ENCODE peak calls at places on chromosomes 13 and 19, in nine cellular contexts. Z is Panc1; F is cardiac fibroblast; O is GM23338; X is occipital lobe; U is stimulated activated CD4-positive, alpha-beta T cell treated with anti-CD3 and anti-CD28 coated beads, Interleukin-2, amount 100 ng/mL, for 24 hours; Y is NCI-H2081; Q is naive B cell; J is T follicular helper cell. C is an unnamed sample.

GRCh38 chr13:54637377-54637776 is 1608.8 kb downstream of the OLFM4 start:
- DNase-seq in Z (no peak), F (peak; percentile 13), O (peak; percentile 60), X (no peak), U (no peak), Y (no peak), Q (no peak), J (no peak), C (no peak)

GRCh38 chr13:28297341-28297740 is 159.0 kb downstream of the PAN3 start:
- DNase-seq in Z (no peak), F (no peak), O (peak; percentile 80), X (no peak), U (no peak), Y (no peak), Q (no peak), J (no peak), C (no peak)

GRCh38 chr13:24261566-24261965 is 47.8 kb upstream of the C1QTNF9 start:
- DNase-seq in Z (no peak), F (no peak), O (no peak), X (no peak), U (no peak), Y (no peak), Q (no peak), J (peak; percentile 16), C (no peak)

GRCh38 chr19:41999071-41999877 is 5.2 kb upstream of the ATP1A3 start:
- DNase-seq in Z (no peak), F (no peak), O (peak; percentile 80), X (no peak), U (no peak), Y (no peak), Q (no peak), J (no peak), C (no peak)

GRCh38 chr19:16263115-16263839 is 61.3 kb upstream of the KLF2 start:
- DNase-seq in Z (no peak), F (no peak), O (no peak), X (no peak), U (no peak), Y (no peak), Q (peak; percentile 76), J (no peak), C (no peak)

GRCh38 chr13:79765331-79765730 is 284.4 kb downstream of the NDFIP2 start:
- DNase-seq in Z (no peak), F (no peak), O (no peak), X (no peak), U (no peak), Y (no peak), Q (no peak), J (no peak), C (no peak)

GRCh38 chr13:24131749-24132148 is 28.8 kb upstream of the SPATA13 start:
- DNase-seq in Z (no peak), F (peak; percentile 18), O (no peak), X (no peak), U (no peak), Y (no peak), Q (no peak), J (no peak), C (no peak)

GRCh38 chr19:35828694-35829301 is 16.2 kb upstream of the PRODH2 start:
- DNase-seq in Z (no peak), F (peak; percentile 66), O (peak; percentile 93), X (no peak), U (peak; percentile 57), Y (no peak), Q (peak; percentile 14), J (peak; percentile 26), C (no peak)

GRCh38 chr19:47098608-47099007 is 15.0 kb downstream of the ZC3H4 start:
- DNase-seq in Z (no peak), F (no peak), O (no peak), X (no peak), U (no peak), Y (no peak), Q (no peak), J (no peak), C (no peak)

GRCh38 chr19:33815410-33816340 is 19.0 kb downstream of the KCTD15 start:
- DNase-seq in Z (no peak), F (peak; percentile 41), O (no peak), X (no peak), U (no peak), Y (no peak), Q (no peak), J (no peak), C (no peak)

GRCh38 chr19:27906081-27906480 is 1306.9 kb downstream of the UQCRFS1 start:
- DNase-seq in Z (no peak), F (no peak), O (no peak), X (peak; percentile 44), U (no peak), Y (no peak), Q (no peak), J (no peak), C (no peak)

GRCh38 chr13:35787937-35788336 is 311.4 kb upstream of the MAB21L1 start:
- DNase-seq in Z (no peak), F (no peak), O (peak; percentile 29), X (no peak), U (no peak), Y (no peak), Q (no peak), J (no peak), C (no peak)

GRCh38 chr19:4877753-4878490 is 10.5 kb upstream of the PLIN3 start:
- DNase-seq in Z (no peak), F (no peak), O (peak; percentile 27), X (peak; percentile 86), U (no peak), Y (no peak), Q (no peak), J (no peak), C (peak; percentile 39)

GRCh38 chr13:50123862-50124535 is 108.8 kb downstream of the KCNRG start:
- DNase-seq in Z (no peak), F (peak; percentile 95), O (peak; percentile 89), X (peak; percentile 80), U (peak; percentile 73), Y (peak; percentile 94), Q (peak; percentile 58), J (peak; percentile 72), C (peak; percentile 91)

GRCh38 chr19:45187421-45188100 is 9.0 kb downstream of the BLOC1S3 start:
- DNase-seq in Z (no peak), F (no peak), O (peak; percentile 93), X (no peak), U (no peak), Y (peak; percentile 60), Q (peak; percentile 57), J (no peak), C (peak; percentile 20)

GRCh38 chr13:67410645-67411044 is 180.5 kb upstream of the PCDH9 start:
- DNase-seq in Z (no peak), F (no peak), O (peak; percentile 2), X (no peak), U (no peak), Y (no peak), Q (no peak), J (no peak), C (no peak)

GRCh38 chr19:5968431-5969373 is 9.2 kb downstream of the RANBP3 start:
- DNase-seq in Z (no peak), F (no peak), O (peak; percentile 72), X (no peak), U (no peak), Y (no peak), Q (no peak), J (no peak), C (no peak)

GRCh38 chr19:18460313-18460712 is 22.4 kb upstream of the ISYNA1 start:
- DNase-seq in Z (no peak), F (peak; percentile 84), O (no peak), X (no peak), U (no peak), Y (no peak), Q (no peak), J (no peak), C (no peak)

GRCh38 chr19:58547323-58548312 is 3.8 kb downstream of the TRIM28 start:
- DNase-seq in Z (no peak), F (no peak), O (no peak), X (no peak), U (peak; percentile 19), Y (no peak), Q (no peak), J (no peak), C (no peak)

GRCh38 chr19:12478234-12478941 is 6.2 kb downstream of the ZNF709 start:
- DNase-seq in Z (no peak), F (no peak), O (peak; percentile 11), X (no peak), U (no peak), Y (peak; percentile 11), Q (no peak), J (no peak), C (no peak)

GRCh38 chr19:6531163-6531955 is 533 bp downstream of the TNFSF9 start:
- DNase-seq in Z (no peak), F (no peak), O (no peak), X (no peak), U (no peak), Y (no peak), Q (no peak), J (no peak), C (no peak)

GRCh38 chr19:12137541-12137940 is 2.6 kb downstream of the ZNF20 start:
- DNase-seq in Z (no peak), F (no peak), O (peak; percentile 73), X (no peak), U (peak; percentile 44), Y (no peak), Q (peak; percentile 43), J (peak; percentile 14), C (no peak)

GRCh38 chr19:16051254-16052025 is 24.9 kb upstream of the TPM4 start:
- DNase-seq in Z (no peak), F (peak; percentile 56), O (no peak), X (no peak), U (peak; percentile 43), Y (no peak), Q (peak; percentile 29), J (peak; percentile 16), C (no peak)

GRCh38 chr19:38250821-38251563 is 5.2 kb downstream of the PPP1R14A start:
- DNase-seq in Z (no peak), F (peak; percentile 29), O (peak; percentile 41), X (peak; percentile 40), U (no peak), Y (no peak), Q (no peak), J (no peak), C (no peak)

GRCh38 chr13:73364706-73365105 is 305.9 kb downstream of the KLF5 start:
- DNase-seq in Z (no peak), F (no peak), O (no peak), X (no peak), U (no peak), Y (no peak), Q (no peak), J (no peak), C (no peak)

GRCh38 chr19:1158885-1159448 is 15.1 kb downstream of the SBNO2 start:
- DNase-seq in Z (no peak), F (no peak), O (no peak), X (no peak), U (no peak), Y (no peak), Q (no peak), J (no peak), C (no peak)

GRCh38 chr13:43319617-43320444 is 296.4 kb downstream of the DNAJC15 start:
- DNase-seq in Z (no peak), F (no peak), O (peak; percentile 67), X (no peak), U (no peak), Y (no peak), Q (no peak), J (no peak), C (no peak)

GRCh38 chr19:3725640-3726310 is 17.6 kb downstream of the TJP3 start:
- DNase-seq in Z (no peak), F (no peak), O (peak; percentile 86), X (no peak), U (no peak), Y (peak; percentile 60), Q (no peak), J (no peak), C (no peak)

GRCh38 chr13:50921706-50922105 is 12.1 kb downstream of the RNASEH2B start:
- DNase-seq in Z (no peak), F (no peak), O (no peak), X (no peak), U (no peak), Y (no peak), Q (no peak), J (no peak), C (no peak)

GRCh38 chr19:5934779-5935472 is 20.9 kb downstream of the CAPS start:
- DNase-seq in Z (no peak), F (peak; percentile 42), O (no peak), X (no peak), U (no peak), Y (no peak), Q (no peak), J (no peak), C (no peak)

GRCh38 chr13:65217459-65217858 is 2012.7 kb downstream of the PCDH9 start:
- DNase-seq in Z (no peak), F (no peak), O (no peak), X (no peak), U (no peak), Y (no peak), Q (no peak), J (no peak), C (no peak)